ENCODE peak calls at places on chromosomes 2 and 18, in five cellular contexts. One of them, this sample, is unnamed.

GRCh38 chr18:49076767-49077166 is 126.0 kb upstream of the SMAD7 start:
- DNase-seq in adrenal gland: no peak
- DNase-seq in body of pancreas: no peak
- DNase-seq in HCT116: no peak
- DNase-seq in breast epithelium: no peak
- DNase-seq in this sample: no peak

GRCh38 chr2:33372940-33373553 is 103.4 kb upstream of the RASGRP3 start:
- DNase-seq in body of pancreas: peak; percentile 28
- DNase-seq in adrenal gland: no peak
- DNase-seq in HCT116: peak; percentile 47
- DNase-seq in breast epithelium: no peak
- DNase-seq in this sample: no peak

GRCh38 chr2:235666240-235666781 is 172.5 kb downstream of the AGAP1 start:
- DNase-seq in HCT116: peak; percentile 86
- DNase-seq in adrenal gland: no peak
- DNase-seq in body of pancreas: no peak
- DNase-seq in breast epithelium: no peak
- DNase-seq in this sample: peak; percentile 62

GRCh38 chr2:228768818-228769217 is 502.3 kb downstream of the PID1 start:
- DNase-seq in body of pancreas: no peak
- DNase-seq in HCT116: no peak
- DNase-seq in adrenal gland: no peak
- DNase-seq in breast epithelium: no peak
- DNase-seq in this sample: no peak

GRCh38 chr2:173221937-173222594 is 132.6 kb upstream of the CDCA7 start:
- DNase-seq in HCT116: no peak
- DNase-seq in body of pancreas: no peak
- DNase-seq in adrenal gland: no peak
- DNase-seq in breast epithelium: no peak
- DNase-seq in this sample: no peak

GRCh38 chr18:54358495-54358793 is 738 bp downstream of the C18orf54 start:
- DNase-seq in adrenal gland: no peak
- DNase-seq in HCT116: no peak
- DNase-seq in breast epithelium: no peak
- DNase-seq in body of pancreas: no peak
- DNase-seq in this sample: no peak

GRCh38 chr2:53949457-53949856 is 21.3 kb downstream of the PSME4 start:
- DNase-seq in breast epithelium: no peak
- DNase-seq in HCT116: no peak
- DNase-seq in body of pancreas: no peak
- DNase-seq in adrenal gland: no peak
- DNase-seq in this sample: no peak

GRCh38 chr18:54232485-54233227 is 8.2 kb upstream of the MBD2 start:
- DNase-seq in body of pancreas: no peak
- DNase-seq in HCT116: no peak
- DNase-seq in breast epithelium: no peak
- DNase-seq in adrenal gland: no peak
- DNase-seq in this sample: no peak

GRCh38 chr2:61787941-61788340 is 65.9 kb downstream of the FAM161A start:
- DNase-seq in HCT116: no peak
- DNase-seq in adrenal gland: no peak
- DNase-seq in body of pancreas: no peak
- DNase-seq in breast epithelium: no peak
- DNase-seq in this sample: no peak

GRCh38 chr2:223692227-223692947 is 90.2 kb upstream of the SCG2 start:
- DNase-seq in adrenal gland: peak; percentile 72
- DNase-seq in breast epithelium: no peak
- DNase-seq in HCT116: peak; percentile 59
- DNase-seq in body of pancreas: peak; percentile 31
- DNase-seq in this sample: peak; percentile 16

GRCh38 chr2:45993476-45993991 is 303.7 kb upstream of the EPAS1 start:
- DNase-seq in HCT116: peak; percentile 64
- DNase-seq in adrenal gland: peak; percentile 84
- DNase-seq in body of pancreas: peak; percentile 75
- DNase-seq in breast epithelium: peak; percentile 56
- DNase-seq in this sample: peak; percentile 52

GRCh38 chr2:128288781-128289180 is 29.9 kb downstream of the HS6ST1 start:
- DNase-seq in body of pancreas: no peak
- DNase-seq in HCT116: no peak
- DNase-seq in breast epithelium: no peak
- DNase-seq in adrenal gland: no peak
- DNase-seq in this sample: no peak

GRCh38 chr18:79599503-79599931 is 80.1 kb upstream of the CTDP1 start:
- DNase-seq in HCT116: no peak
- DNase-seq in adrenal gland: no peak
- DNase-seq in body of pancreas: no peak
- DNase-seq in breast epithelium: no peak
- DNase-seq in this sample: no peak

GRCh38 chr2:153872311-153873061 is 764 bp downstream of the GALNT13 start:
- DNase-seq in body of pancreas: no peak
- DNase-seq in HCT116: no peak
- DNase-seq in adrenal gland: no peak
- DNase-seq in breast epithelium: no peak
- DNase-seq in this sample: no peak

GRCh38 chr2:134252092-134252775 is 1.6 kb upstream of the MGAT5 start:
- DNase-seq in HCT116: no peak
- DNase-seq in breast epithelium: no peak
- DNase-seq in adrenal gland: no peak
- DNase-seq in body of pancreas: no peak
- DNase-seq in this sample: no peak

GRCh38 chr18:65146615-65147014 is 604.2 kb upstream of the CDH7 start:
- DNase-seq in adrenal gland: no peak
- DNase-seq in body of pancreas: no peak
- DNase-seq in HCT116: no peak
- DNase-seq in breast epithelium: no peak
- DNase-seq in this sample: no peak

GRCh38 chr2:72581560-72582181 is 244.2 kb downstream of the EXOC6B start:
- DNase-seq in adrenal gland: no peak
- DNase-seq in breast epithelium: no peak
- DNase-seq in body of pancreas: no peak
- DNase-seq in HCT116: no peak
- DNase-seq in this sample: peak; percentile 11

GRCh38 chr2:10774394-10774793 is 38.2 kb downstream of the PDIA6 start:
- DNase-seq in body of pancreas: no peak
- DNase-seq in adrenal gland: peak; percentile 74
- DNase-seq in HCT116: no peak
- DNase-seq in breast epithelium: no peak
- DNase-seq in this sample: no peak

GRCh38 chr2:7884338-7884737 is 797.5 kb upstream of the ID2 start:
- DNase-seq in adrenal gland: no peak
- DNase-seq in HCT116: no peak
- DNase-seq in breast epithelium: no peak
- DNase-seq in body of pancreas: no peak
- DNase-seq in this sample: no peak

GRCh38 chr2:1484131-1484884 is 71.0 kb downstream of the TPO start:
- DNase-seq in HCT116: no peak
- DNase-seq in body of pancreas: no peak
- DNase-seq in breast epithelium: no peak
- DNase-seq in adrenal gland: peak; percentile 29
- DNase-seq in this sample: no peak

GRCh38 chr2:48328972-48329723 is 200.8 kb upstream of the STON1 start:
- DNase-seq in body of pancreas: no peak
- DNase-seq in adrenal gland: no peak
- DNase-seq in HCT116: no peak
- DNase-seq in breast epithelium: no peak
- DNase-seq in this sample: no peak

GRCh38 chr18:1604751-1605150 is 700.1 kb downstream of the ADCYAP1 start:
- DNase-seq in HCT116: no peak
- DNase-seq in breast epithelium: no peak
- DNase-seq in adrenal gland: no peak
- DNase-seq in body of pancreas: no peak
- DNase-seq in this sample: no peak

GRCh38 chr2:10028407-10028987 is 14.9 kb upstream of the KLF11 start:
- DNase-seq in breast epithelium: no peak
- DNase-seq in body of pancreas: no peak
- DNase-seq in adrenal gland: no peak
- DNase-seq in HCT116: no peak
- DNase-seq in this sample: no peak

GRCh38 chr2:101986804-101987740 is 4.7 kb upstream of the IL1R2 start:
- DNase-seq in HCT116: no peak
- DNase-seq in breast epithelium: no peak
- DNase-seq in body of pancreas: no peak
- DNase-seq in adrenal gland: no peak
- DNase-seq in this sample: no peak

GRCh38 chr2:150171065-150171548 is 316.4 kb downstream of the RND3 start:
- DNase-seq in adrenal gland: no peak
- DNase-seq in body of pancreas: no peak
- DNase-seq in HCT116: no peak
- DNase-seq in breast epithelium: no peak
- DNase-seq in this sample: no peak

GRCh38 chr2:112006076-112006410 is 49.0 kb upstream of the TMEM87B start:
- DNase-seq in breast epithelium: no peak
- DNase-seq in adrenal gland: no peak
- DNase-seq in body of pancreas: no peak
- DNase-seq in HCT116: no peak
- DNase-seq in this sample: no peak

GRCh38 chr18:78972385-78972918 is 7.2 kb upstream of the SALL3 start:
- DNase-seq in adrenal gland: no peak
- DNase-seq in breast epithelium: no peak
- DNase-seq in body of pancreas: no peak
- DNase-seq in HCT116: no peak
- DNase-seq in this sample: no peak

GRCh38 chr18:3799515-3799914 is 349.5 kb downstream of the TGIF1 start:
- DNase-seq in HCT116: no peak
- DNase-seq in breast epithelium: no peak
- DNase-seq in adrenal gland: no peak
- DNase-seq in body of pancreas: no peak
- DNase-seq in this sample: no peak

GRCh38 chr2:62254424-62255266 is 58.7 kb downstream of the B3GNT2 start:
- DNase-seq in breast epithelium: no peak
- DNase-seq in HCT116: no peak
- DNase-seq in body of pancreas: no peak
- DNase-seq in adrenal gland: no peak
- DNase-seq in this sample: no peak

GRCh38 chr2:208501217-208501616 is 94.6 kb downstream of the PTH2R start:
- DNase-seq in adrenal gland: no peak
- DNase-seq in breast epithelium: no peak
- DNase-seq in HCT116: no peak
- DNase-seq in body of pancreas: no peak
- DNase-seq in this sample: no peak

GRCh38 chr2:148967056-148967455 is 71.4 kb upstream of the LYPD6B start:
- DNase-seq in body of pancreas: no peak
- DNase-seq in HCT116: no peak
- DNase-seq in breast epithelium: no peak
- DNase-seq in adrenal gland: no peak
- DNase-seq in this sample: no peak

GRCh38 chr18:46332286-46332801 is 228.2 kb downstream of the HAUS1 start:
- DNase-seq in body of pancreas: no peak
- DNase-seq in adrenal gland: no peak
- DNase-seq in breast epithelium: no peak
- DNase-seq in HCT116: no peak
- DNase-seq in this sample: no peak

GRCh38 chr2:241316825-241317224 is 1.1 kb downstream of the SEPTIN2 start:
- DNase-seq in HCT116: no peak
- DNase-seq in body of pancreas: no peak
- DNase-seq in adrenal gland: no peak
- DNase-seq in breast epithelium: no peak
- DNase-seq in this sample: no peak

GRCh38 chr2:241315183-241315878 is at the start of gene HDLBP:
- DNase-seq in breast epithelium: peak; percentile 99
- DNase-seq in adrenal gland: peak; percentile 100
- DNase-seq in HCT116: peak; percentile 97
- DNase-seq in body of pancreas: peak; percentile 100
- DNase-seq in this sample: peak; percentile 100

GRCh38 chr2:241314933-241315182 is 614 bp downstream of the HDLBP start:
- DNase-seq in breast epithelium: no peak
- DNase-seq in HCT116: no peak
- DNase-seq in body of pancreas: no peak
- DNase-seq in adrenal gland: no peak
- DNase-seq in this sample: no peak

GRCh38 chr2:241317391-241317790 is 1.7 kb downstream of the SEPTIN2 start:
- DNase-seq in adrenal gland: no peak
- DNase-seq in body of pancreas: no peak
- DNase-seq in breast epithelium: no peak
- DNase-seq in HCT116: no peak
- DNase-seq in this sample: no peak

GRCh38 chr2:241315879-241316700 is at the start of gene SEPTIN2:
- DNase-seq in adrenal gland: peak; percentile 85
- DNase-seq in body of pancreas: no peak
- DNase-seq in HCT116: peak; percentile 32
- DNase-seq in breast epithelium: peak; percentile 64
- DNase-seq in this sample: peak; percentile 73
- TF ChIP-seq POLR2A in adrenal gland: peak; percentile 52
- TF ChIP-seq POLR2A in body of pancreas: no peak
- TF ChIP-seq POLR2A in HCT116: no peak
- TF ChIP-seq POLR2A in breast epithelium: peak; percentile 47
- TF ChIP-seq POLR2A in this sample: peak; percentile 65

GRCh38 chr2:60485550-60485949 is 67.9 kb downstream of the BCL11A start:
- DNase-seq in body of pancreas: no peak
- DNase-seq in HCT116: no peak
- DNase-seq in breast epithelium: no peak
- DNase-seq in adrenal gland: no peak
- DNase-seq in this sample: no peak
- H3K4me3 ChIP-seq in body of pancreas: no peak overlapping the region
- H3K4me3 ChIP-seq in HCT116: no peak overlapping the region
- H3K4me3 ChIP-seq in breast epithelium: no peak overlapping the region
- H3K4me3 ChIP-seq in adrenal gland: no peak overlapping the region
- H3K4me3 ChIP-seq in this sample: no peak overlapping the region

GRCh38 chr2:114123925-114124324 is 234.0 kb downstream of the ACTR3 start:
- DNase-seq in adrenal gland: no peak
- DNase-seq in HCT116: no peak
- DNase-seq in body of pancreas: no peak
- DNase-seq in breast epithelium: no peak
- DNase-seq in this sample: no peak

GRCh38 chr2:114127372-114127771 is 237.5 kb downstream of the ACTR3 start:
- DNase-seq in breast epithelium: no peak
- DNase-seq in adrenal gland: no peak
- DNase-seq in HCT116: no peak
- DNase-seq in body of pancreas: no peak
- DNase-seq in this sample: no peak

GRCh38 chr2:114128255-114128654 is 238.4 kb downstream of the ACTR3 start:
- DNase-seq in body of pancreas: no peak
- DNase-seq in HCT116: no peak
- DNase-seq in breast epithelium: no peak
- DNase-seq in adrenal gland: no peak
- DNase-seq in this sample: no peak

GRCh38 chr2:114122861-114123391 is 233.0 kb downstream of the ACTR3 start:
- DNase-seq in body of pancreas: no peak
- DNase-seq in adrenal gland: no peak
- DNase-seq in HCT116: no peak
- DNase-seq in breast epithelium: no peak
- DNase-seq in this sample: no peak

GRCh38 chr2:114128725-114129124 is 238.8 kb downstream of the ACTR3 start:
- DNase-seq in adrenal gland: no peak
- DNase-seq in body of pancreas: no peak
- DNase-seq in breast epithelium: no peak
- DNase-seq in HCT116: no peak
- DNase-seq in this sample: no peak
- H3K4me1 ChIP-seq in adrenal gland: no peaks in the 10 kb centered on the region
- H3K4me1 ChIP-seq in body of pancreas: no peaks in the 10 kb centered on the region
- H3K4me1 ChIP-seq in breast epithelium: no peaks in the 10 kb centered on the region
- H3K4me1 ChIP-seq in HCT116: no peaks in the 10 kb centered on the region
- H3K4me1 ChIP-seq in this sample: no peaks in the 10 kb centered on the region

GRCh38 chr2:196413821-196414274 is 225.7 kb upstream of the CCDC150 start:
- DNase-seq in HCT116: no peak
- DNase-seq in body of pancreas: no peak
- DNase-seq in breast epithelium: no peak
- DNase-seq in adrenal gland: no peak
- DNase-seq in this sample: no peak
- TF ChIP-seq POLR2A in HCT116: no peak
- TF ChIP-seq POLR2A in body of pancreas: no peak
- TF ChIP-seq POLR2A in breast epithelium: no peak
- TF ChIP-seq POLR2A in adrenal gland: no peak
- TF ChIP-seq POLR2A in this sample: no peak

GRCh38 chr18:37691162-37691561 is 125.6 kb upstream of the CELF4 start:
- DNase-seq in body of pancreas: no peak
- DNase-seq in HCT116: no peak
- DNase-seq in adrenal gland: no peak
- DNase-seq in breast epithelium: no peak
- DNase-seq in this sample: no peak
- H3K4me3 ChIP-seq in body of pancreas: no peak overlapping the region
- H3K4me3 ChIP-seq in HCT116: no peak overlapping the region
- H3K4me3 ChIP-seq in adrenal gland: no peak overlapping the region
- H3K4me3 ChIP-seq in breast epithelium: no peak overlapping the region
- H3K4me3 ChIP-seq in this sample: no peak overlapping the region

This sample was measured in uterus.